ENCODE peak calls at places on chromosomes 6 and 20, in nine cellular contexts. V is colonic mucosa, K is A549, G is left ventricle myocardium inferior, L is AG09319, Y is IMR-90, I is GM13977, X is cardiac muscle cell, Q is upper lobe of right lung. R is an unnamed sample.

GRCh38 chr6:38997128-38997761 is 51.3 kb upstream of the GLP1R start:
- DNase-seq in V (no peak), I (peak), X (peak), L (no peak), Y (peak), K (peak), G (peak), Q (no peak), R (peak)

GRCh38 chr6:165117121-165117520 is 192.3 kb downstream of the C6orf118 start:
- DNase-seq in K (no peak), V (no peak), Y (no peak), L (no peak), X (no peak), I (no peak), Q (no peak), G (no peak), R (no peak)

GRCh38 chr20:23141450-23142161 is 55.5 kb upstream of the CD93 start:
- DNase-seq in K (no peak), V (no peak), Y (no peak), X (no peak), I (no peak), G (no peak), Q (no peak), L (no peak), R (no peak)

GRCh38 chr6:111743859-111744692 is 129.2 kb downstream of the FYN start:
- DNase-seq in G (peak), I (no peak), L (no peak), Y (peak), K (no peak), Q (no peak), X (peak), V (no peak), R (no peak)

GRCh38 chr20:49603209-49603627 is 35.3 kb upstream of the PTGIS start:
- DNase-seq in V (no peak), Y (peak), G (peak), Q (no peak), I (no peak), L (peak), K (no peak), X (peak), R (peak)

GRCh38 chr6:139249387-139249786 is 42.4 kb downstream of the TXLNB start:
- DNase-seq in V (no peak), Q (no peak), L (no peak), I (no peak), G (no peak), K (no peak), Y (no peak), X (peak), R (peak)

GRCh38 chr6:140446241-140446640 is 1071.8 kb upstream of the CITED2 start:
- DNase-seq in G (no peak), L (no peak), K (no peak), Q (no peak), I (no peak), V (no peak), X (no peak), Y (no peak), R (no peak)

GRCh38 chr6:128899651-128900050 is 16.7 kb downstream of the LAMA2 start:
- DNase-seq in I (no peak), K (no peak), G (no peak), Q (no peak), V (no peak), X (peak), Y (peak), L (no peak), R (no peak)

GRCh38 chr6:164827537-164827936 is 481.9 kb downstream of the C6orf118 start:
- DNase-seq in K (no peak), Q (no peak), V (no peak), I (no peak), G (no peak), X (no peak), Y (no peak), L (no peak), R (no peak)

GRCh38 chr6:46819561-46819960 is 26.4 kb downstream of the MEP1A start:
- DNase-seq in X (peak), G (no peak), Y (no peak), K (no peak), Q (no peak), I (no peak), L (no peak), V (no peak), R (no peak)

GRCh38 chr6:2155206-2155605 is 90.2 kb downstream of the GMDS start:
- DNase-seq in K (no peak), G (no peak), L (no peak), Y (no peak), Q (no peak), I (no peak), V (no peak), X (no peak), R (no peak)

GRCh38 chr20:58075980-58076749 is 152.3 kb downstream of the ANKRD60 start:
- DNase-seq in L (no peak), G (no peak), V (peak), Q (no peak), K (no peak), Y (no peak), I (no peak), X (peak), R (no peak)

GRCh38 chr6:125346143-125346925 is 44.6 kb upstream of the HDDC2 start:
- DNase-seq in V (no peak), I (no peak), Y (no peak), L (no peak), Q (no peak), K (no peak), G (no peak), X (no peak), R (no peak)

GRCh38 chr20:56001890-56002289 is 3.4 kb downstream of the CBLN4 start:
- DNase-seq in K (no peak), I (no peak), G (no peak), Y (no peak), Q (no peak), X (no peak), V (no peak), L (no peak), R (no peak)

GRCh38 chr20:58457083-58457680 is 58.0 kb downstream of the APCDD1L start:
- DNase-seq in Q (no peak), G (no peak), I (no peak), X (peak), V (no peak), K (no peak), L (no peak), Y (peak), R (no peak)

GRCh38 chr6:3139090-3139903 is 18.0 kb downstream of the TUBB2A start:
- DNase-seq in G (peak), Q (peak), V (peak), L (no peak), I (no peak), Y (peak), X (peak), K (peak), R (no peak)

GRCh38 chr6:111381126-111381525 is 101.9 kb downstream of the REV3L start:
- DNase-seq in G (no peak), Q (no peak), X (no peak), K (no peak), Y (peak), L (no peak), V (no peak), I (no peak), R (no peak)

GRCh38 chr6:18277181-18278006 is 13.1 kb upstream of the DEK start:
- DNase-seq in V (no peak), Q (no peak), Y (no peak), X (no peak), L (no peak), K (no peak), G (no peak), I (peak), R (no peak)

GRCh38 chr6:130970839-130971410 is 92.1 kb downstream of the EPB41L2 start:
- DNase-seq in V (no peak), L (no peak), I (no peak), X (no peak), G (no peak), Y (no peak), K (no peak), Q (no peak), R (no peak)

GRCh38 chr6:40556881-40557280 is 30.3 kb downstream of the LRFN2 start:
- DNase-seq in V (no peak), I (no peak), G (no peak), X (no peak), K (no peak), Y (no peak), L (no peak), Q (peak), R (no peak)

GRCh38 chr6:40558102-40558501 is 29.1 kb downstream of the LRFN2 start:
- DNase-seq in I (no peak), Y (no peak), L (no peak), G (no peak), V (no peak), Q (no peak), X (no peak), K (no peak), R (no peak)

GRCh38 chr6:40552926-40553325 is 34.2 kb downstream of the LRFN2 start:
- DNase-seq in V (no peak), K (no peak), X (no peak), G (no peak), L (no peak), Y (no peak), I (no peak), Q (no peak), R (no peak)

GRCh38 chr6:40556023-40556422 is 31.1 kb downstream of the LRFN2 start:
- DNase-seq in Q (peak), G (no peak), X (no peak), Y (no peak), K (no peak), V (no peak), I (no peak), L (no peak), R (no peak)

DNA sequence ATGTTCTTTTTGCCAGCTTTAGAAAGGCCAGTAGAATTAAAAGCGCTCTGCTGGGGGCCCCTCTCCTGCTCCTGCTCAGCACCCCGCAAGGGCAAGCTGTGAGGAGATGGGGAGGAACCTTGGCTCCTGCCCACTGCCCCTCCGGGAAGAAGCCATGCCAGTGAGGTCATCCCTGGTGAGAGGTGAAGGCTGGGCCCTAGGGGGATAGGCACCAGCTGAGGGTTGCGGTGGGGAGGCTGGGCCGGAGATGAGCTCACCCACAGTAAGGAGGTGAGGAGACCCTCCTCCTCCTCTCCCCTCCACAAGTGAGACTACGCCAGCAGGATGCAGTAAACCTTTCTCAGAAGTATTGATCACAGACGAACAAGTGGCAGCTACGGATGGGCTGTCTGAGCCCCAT is 32.1 kb downstream of the LRFN2 start:
- DNase-seq in G (no peak), V (no peak), Q (no peak), L (no peak), Y (no peak), I (no peak), K (no peak), X (no peak), R (no peak)
- TF ChIP-seq CTCF in G (no peak), V (no peak), Q (no peak), L (no peak), Y (no peak), I (no peak), K (no peak), X (no peak), R (no peak)

DNA sequence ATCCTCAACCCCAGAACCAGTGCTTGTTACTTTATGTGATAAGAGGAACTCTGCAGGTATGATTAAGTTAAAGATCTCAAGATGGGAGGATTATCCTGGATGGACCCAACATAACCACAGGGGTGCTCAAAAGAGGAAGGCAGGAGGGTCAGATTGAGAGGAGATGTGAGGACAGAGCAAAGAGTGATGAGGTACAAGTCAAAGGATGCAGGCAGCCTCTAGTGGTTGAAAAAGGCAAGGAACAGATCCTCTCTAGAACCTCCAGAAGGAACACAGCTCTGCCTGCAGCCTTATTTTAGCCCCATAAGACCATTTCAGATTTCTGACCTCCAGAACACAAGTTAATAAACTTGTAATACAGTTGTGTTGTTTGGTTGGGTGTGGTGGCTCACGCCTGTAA is 41.2 kb downstream of the PDSS2 start:
- DNase-seq in X (peak), L (no peak), Y (peak), Q (no peak), V (no peak), K (peak), G (no peak), I (peak), R (no peak)
- TF ChIP-seq CTCF in X (peak), L (peak), Y (peak), Q (peak), V (no peak), K (no peak), G (no peak), I (peak), R (peak)

DNA sequence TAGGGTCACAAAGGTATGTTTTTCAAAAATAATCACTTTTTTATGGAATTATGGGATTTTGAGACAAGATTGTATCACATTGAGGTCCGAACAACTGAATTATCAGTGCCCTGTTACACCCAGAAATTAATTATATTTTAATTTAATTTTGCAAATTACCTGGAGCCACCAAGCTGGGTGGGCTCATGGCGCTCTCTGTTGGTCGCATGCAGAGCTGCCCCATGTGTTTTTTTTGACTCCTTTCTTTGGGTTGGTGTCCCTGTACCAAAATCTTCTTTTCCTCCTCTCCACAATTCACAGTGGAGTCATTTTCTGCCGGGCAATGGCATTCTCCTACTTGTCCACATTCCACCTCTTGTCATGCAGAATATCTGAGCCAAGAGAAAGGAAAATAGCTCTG is 38.9 kb upstream of the FRMD1 start:
- DNase-seq in K (no peak), X (peak), G (no peak), Y (no peak), Q (no peak), I (no peak), V (no peak), L (no peak), R (no peak)
- TF ChIP-seq CTCF in K (no peak), X (peak), G (peak), Y (peak), Q (peak), I (no peak), V (no peak), L (peak), R (no peak)

GRCh38 chr6:11618533-11618932 is 81.0 kb downstream of the TMEM170B start:
- DNase-seq in G (no peak), X (no peak), L (no peak), V (no peak), K (peak), I (peak), Y (peak), Q (no peak), R (peak)
- TF ChIP-seq CTCF in G (peak), X (peak), L (peak), V (no peak), K (peak), I (peak), Y (peak), Q (peak), R (peak)

DNA sequence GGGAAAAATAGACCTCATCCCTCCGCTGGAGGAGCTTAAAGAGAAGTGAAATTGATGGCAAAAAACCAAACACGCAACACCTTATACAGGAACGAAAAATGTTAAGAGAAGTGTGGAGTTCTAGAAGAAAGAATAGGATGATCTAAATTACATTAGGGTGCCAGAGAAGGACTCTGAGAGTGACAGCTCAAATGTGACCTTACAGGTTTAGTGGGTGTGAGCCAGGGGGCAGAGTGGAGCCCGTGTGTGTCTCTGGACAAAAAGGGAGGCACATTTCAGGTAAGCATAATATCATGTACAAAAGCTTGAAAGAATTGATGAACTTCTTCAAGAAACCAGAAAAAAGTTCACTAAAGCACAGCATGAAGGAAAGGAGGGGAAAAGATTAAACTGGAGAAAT is 20.8 kb downstream of the HLA-DRA start:
- DNase-seq in K (no peak), L (no peak), G (no peak), I (no peak), Q (no peak), X (no peak), V (no peak), Y (no peak), R (peak)
- TF ChIP-seq CTCF in K (no peak), L (no peak), G (no peak), I (peak), Q (peak), X (no peak), V (no peak), Y (no peak), R (no peak)

GRCh38 chr6:6494677-6495076 is 93.8 kb upstream of the LY86 start:
- DNase-seq in L (no peak), K (peak), V (peak), I (peak), Q (peak), Y (no peak), G (peak), X (no peak), R (peak)
- TF ChIP-seq CTCF in L (no peak), K (no peak), V (peak), I (peak), Q (peak), Y (no peak), G (peak), X (no peak), R (peak)

DNA sequence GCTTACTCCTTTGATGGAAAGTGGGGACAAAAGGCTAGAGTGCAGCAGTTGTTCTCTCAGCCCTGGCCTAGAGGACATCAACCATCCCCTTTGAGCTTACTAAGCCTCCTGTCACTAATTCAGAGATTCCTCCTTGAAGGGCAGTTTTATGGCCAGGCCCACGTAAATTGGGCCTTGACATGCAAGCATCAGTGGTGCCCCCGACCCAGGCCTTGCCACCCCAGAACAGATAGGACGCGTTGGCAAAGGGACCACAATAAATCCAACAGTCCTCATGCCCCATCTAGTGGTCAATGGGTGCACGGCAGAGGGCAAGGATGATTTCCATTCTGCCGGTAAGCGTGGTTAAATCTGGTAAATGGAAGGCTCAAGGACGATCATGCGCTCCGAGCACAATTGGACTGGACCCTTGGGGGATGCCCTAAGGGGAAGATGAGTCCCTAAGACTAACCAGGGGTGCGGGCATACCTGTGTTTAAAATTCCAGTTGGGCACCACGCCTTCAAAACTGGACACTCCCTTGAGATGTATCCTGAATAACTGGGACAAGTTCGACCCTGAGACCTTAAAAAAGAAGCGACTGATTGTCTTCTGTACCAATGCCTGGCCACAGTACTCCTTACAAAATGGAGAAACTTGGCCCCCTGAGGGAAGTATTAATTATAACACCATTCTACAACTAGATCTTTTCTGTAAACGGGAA is 32.6 kb downstream of the CEP85L start:
- DNase-seq in I (peak), Q (peak), K (peak), Y (peak), X (peak), V (peak), G (peak), L (no peak), R (peak)
- TF ChIP-seq CTCF in I (peak), Q (peak), K (peak), Y (peak), X (peak), V (peak), G (peak), L (peak), R (peak)

GRCh38 chr6:34423254-34423653 is 2.6 kb downstream of the RPS10 start:
- DNase-seq in G (no peak), K (no peak), I (no peak), L (no peak), Y (peak), Q (no peak), X (no peak), V (no peak), R (no peak)

GRCh38 chr6:34424200-34425131 is 1.4 kb downstream of the RPS10 start:
- DNase-seq in V (no peak), Q (no peak), X (no peak), K (no peak), I (no peak), G (no peak), Y (no peak), L (no peak), R (no peak)

GRCh38 chr6:34425132-34425497 is 754 bp downstream of the RPS10 start:
- DNase-seq in G (no peak), K (no peak), I (no peak), Y (no peak), X (no peak), V (no peak), Q (no peak), L (no peak), R (peak)

GRCh38 chr6:34425498-34426410 is at the start of gene RPS10:
- DNase-seq in G (peak), V (peak), X (peak), K (peak), Q (peak), Y (peak), I (peak), L (peak), R (peak)
- TF ChIP-seq CTCF in G (peak), V (no peak), X (no peak), K (no peak), Q (no peak), Y (peak), I (no peak), L (no peak), R (no peak)

DNA sequence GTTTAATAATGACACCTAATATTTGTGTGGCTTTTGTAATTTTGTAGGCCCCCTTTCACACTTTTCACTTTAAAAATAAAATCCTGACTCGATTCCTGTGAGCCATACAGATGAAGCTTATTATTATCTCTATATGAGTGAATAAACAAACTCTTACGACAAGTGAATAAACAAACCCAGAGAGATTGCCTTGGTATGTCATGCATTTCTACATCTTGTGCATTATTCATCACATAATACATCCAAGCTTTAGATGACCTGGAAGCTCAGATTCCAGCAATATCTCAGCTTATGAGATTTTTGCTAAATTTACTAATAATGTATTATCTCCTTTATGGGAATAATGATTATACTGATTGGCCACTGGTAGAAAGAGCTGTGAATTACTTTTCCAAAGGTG is 248.2 kb downstream of the TBX18 start:
- DNase-seq in I (no peak), Y (no peak), X (no peak), L (no peak), Q (no peak), G (no peak), K (no peak), V (no peak), R (no peak)
- TF ChIP-seq CTCF in I (no peak), Y (no peak), X (no peak), L (no peak), Q (no peak), G (no peak), K (no peak), V (no peak), R (no peak)